ENCODE peak calls at places on chromosomes 12 and 14, in four cellular contexts. N is astrocyte of the spinal cord, R is left lung, X is fibroblast of pulmonary artery. O is an unnamed sample.

GRCh38 chr12:91722072-91722471 is 423.6 kb downstream of the BTG1 start:
- DNase-seq in N (no peak), X (no peak), R (no peak), O (no peak)

GRCh38 chr14:75399819-75400678 is 27.8 kb upstream of the JDP2 start:
- DNase-seq in N (peak; percentile 12), X (peak; percentile 56), R (peak; percentile 89), O (no peak)

GRCh38 chr12:73892181-73892580 is 645.5 kb upstream of the ATXN7L3B start:
- DNase-seq in X (peak; percentile 18), R (no peak), N (peak; percentile 48), O (no peak)

GRCh38 chr12:62221107-62221506 is 39.1 kb upstream of the USP15 start:
- DNase-seq in X (no peak), N (no peak), R (no peak), O (no peak)

GRCh38 chr12:232731-233614 is 19.0 kb upstream of the SLC6A12 start:
- DNase-seq in R (no peak), X (no peak), N (no peak), O (no peak)

GRCh38 chr12:104710940-104711725 is 247.0 kb downstream of the SLC41A2 start:
- DNase-seq in X (peak; percentile 89), R (no peak), N (peak; percentile 60), O (no peak)

GRCh38 chr12:75862692-75863471 is 168.7 kb downstream of the PHLDA1 start:
- DNase-seq in N (peak; percentile 61), R (no peak), X (peak; percentile 60), O (no peak)

GRCh38 chr14:49907186-49907585 is 14.3 kb downstream of the ARF6 start:
- DNase-seq in N (no peak), X (no peak), R (no peak), O (no peak)

GRCh38 chr12:627863-628805 is 35.1 kb downstream of the NINJ2 start:
- DNase-seq in R (no peak), X (no peak), N (no peak), O (peak; percentile 39)

GRCh38 chr14:36662258-36662542 is 540 bp downstream of the PAX9 start:
- DNase-seq in N (no peak), X (no peak), R (no peak), O (no peak)

GRCh38 chr12:75692883-75693282 is 181.5 kb upstream of the KRR1 start:
- DNase-seq in R (no peak), N (peak; percentile 63), X (peak; percentile 53), O (no peak)

DNA sequence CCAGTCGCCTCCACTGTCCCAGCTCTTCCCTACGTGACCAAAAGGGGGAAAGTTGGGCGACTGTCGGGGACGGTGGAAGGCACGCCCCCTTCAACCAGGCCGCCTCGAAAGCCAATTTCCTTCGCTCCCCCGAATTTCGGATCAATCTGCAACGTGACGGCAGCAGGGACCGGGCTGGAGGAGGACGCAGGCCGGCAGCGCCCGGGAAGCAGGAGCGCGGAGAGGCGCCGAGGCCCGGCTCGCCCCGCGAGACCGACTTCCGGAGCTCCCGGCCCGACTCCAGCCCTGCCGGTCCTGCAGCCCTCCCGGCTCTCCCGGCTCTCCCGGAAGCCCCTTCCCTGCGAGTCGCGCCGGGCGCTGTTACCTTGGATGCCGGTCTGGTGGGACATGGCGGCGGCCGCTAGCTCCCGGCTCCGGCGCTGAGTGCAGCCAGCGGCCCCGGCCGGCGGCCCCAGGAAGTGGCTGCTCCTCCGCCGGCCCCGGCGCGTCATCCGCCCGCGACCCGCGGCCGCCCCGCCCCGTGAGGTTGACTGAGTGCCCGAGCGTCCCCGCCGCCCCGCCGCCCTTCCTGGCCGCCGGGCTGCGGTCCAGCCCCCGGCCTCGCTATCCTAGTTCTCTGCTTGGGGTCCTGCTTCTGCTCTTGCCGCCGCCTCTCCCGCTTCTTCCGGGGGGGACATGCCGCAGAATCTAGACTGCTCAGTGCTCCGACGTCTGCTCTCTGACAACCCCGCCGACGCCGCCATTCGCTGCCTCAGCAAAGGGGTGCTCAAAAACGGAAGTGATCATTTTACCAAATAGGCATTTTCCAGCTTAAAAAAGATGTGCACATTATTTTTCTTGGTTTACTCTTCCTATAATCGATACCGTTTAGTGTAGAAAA is at the start of gene TWF1:
- DNase-seq in N (peak; percentile 86), R (peak; percentile 87), X (peak; percentile 70), O (peak; percentile 95)
- TF ChIP-seq CTCF in N (peak; percentile 30), R (peak; percentile 19), X (peak; percentile 34), O (peak; percentile 73)

DNA sequence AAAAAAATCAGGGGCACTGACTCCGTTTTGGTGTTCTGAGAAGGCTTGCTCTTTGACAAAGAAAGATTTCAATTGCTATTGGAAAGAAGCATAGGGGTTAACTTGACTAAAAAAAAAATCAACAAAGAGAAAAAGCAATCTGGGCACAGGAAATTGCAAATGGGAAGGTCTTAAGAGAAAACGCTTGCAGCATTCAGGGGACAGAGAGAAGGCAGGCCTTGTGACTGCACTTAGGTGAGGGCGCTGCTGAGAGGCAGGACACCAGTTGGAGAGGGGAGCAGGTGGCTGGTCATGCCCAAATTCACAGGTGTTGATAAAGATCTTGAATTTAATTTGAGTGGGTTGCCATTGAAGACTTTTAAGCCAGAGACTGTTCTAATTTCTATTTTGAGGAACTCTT is 4.2 kb downstream of the FAR2 start:
- DNase-seq in N (no peak), X (no peak), R (no peak), O (no peak)
- TF ChIP-seq CTCF in N (no peak), X (no peak), R (no peak), O (no peak)

GRCh38 chr12:58931518-58931917 is 11.2 kb upstream of the LRIG3 start:
- DNase-seq in N (no peak), R (no peak), X (no peak), O (no peak)
- TF ChIP-seq CTCF in N (peak; percentile 5), R (no peak), X (peak; percentile 3), O (peak; percentile 33)

DNA sequence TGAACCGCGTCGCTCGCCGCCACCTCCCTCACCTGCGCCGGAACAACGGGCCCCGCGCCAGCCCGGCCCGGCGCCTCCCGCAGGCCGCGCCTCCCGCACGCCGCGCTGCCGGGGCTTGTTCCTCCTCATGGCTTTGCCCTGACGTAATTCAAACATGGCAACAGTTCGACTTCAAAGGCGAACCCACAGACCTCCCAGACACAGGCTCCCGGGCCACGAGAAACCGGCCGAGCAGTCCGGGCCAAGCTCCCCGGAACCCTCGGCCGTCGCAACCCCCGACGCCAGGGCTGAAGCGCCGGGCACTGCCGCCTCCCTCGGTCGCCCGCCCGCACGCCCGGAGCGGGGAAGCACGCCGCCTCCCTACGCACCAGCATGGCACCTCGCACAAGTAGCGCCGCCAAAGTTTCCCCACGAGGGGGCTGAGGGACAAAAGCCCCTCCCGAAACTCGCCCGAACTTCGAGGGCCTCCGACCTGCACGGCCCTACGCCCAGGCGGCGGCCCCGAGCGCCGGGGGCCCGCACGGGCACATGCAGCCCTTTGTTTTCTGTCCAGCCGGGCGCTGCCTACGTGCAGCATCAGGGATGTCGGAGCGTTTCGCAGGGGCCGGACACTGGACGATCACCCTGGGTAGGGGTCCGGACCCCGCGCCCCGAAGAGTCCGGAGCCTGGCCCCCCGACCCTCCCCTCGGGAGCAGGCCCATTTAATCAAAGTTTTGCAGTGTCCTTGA is 1.7 kb downstream of the SINHCAF start:
- DNase-seq in X (peak; percentile 77), R (peak; percentile 75), N (peak; percentile 81), O (peak; percentile 92)
- TF ChIP-seq CTCF in X (no peak), R (peak; percentile 9), N (no peak), O (peak; percentile 48)

DNA sequence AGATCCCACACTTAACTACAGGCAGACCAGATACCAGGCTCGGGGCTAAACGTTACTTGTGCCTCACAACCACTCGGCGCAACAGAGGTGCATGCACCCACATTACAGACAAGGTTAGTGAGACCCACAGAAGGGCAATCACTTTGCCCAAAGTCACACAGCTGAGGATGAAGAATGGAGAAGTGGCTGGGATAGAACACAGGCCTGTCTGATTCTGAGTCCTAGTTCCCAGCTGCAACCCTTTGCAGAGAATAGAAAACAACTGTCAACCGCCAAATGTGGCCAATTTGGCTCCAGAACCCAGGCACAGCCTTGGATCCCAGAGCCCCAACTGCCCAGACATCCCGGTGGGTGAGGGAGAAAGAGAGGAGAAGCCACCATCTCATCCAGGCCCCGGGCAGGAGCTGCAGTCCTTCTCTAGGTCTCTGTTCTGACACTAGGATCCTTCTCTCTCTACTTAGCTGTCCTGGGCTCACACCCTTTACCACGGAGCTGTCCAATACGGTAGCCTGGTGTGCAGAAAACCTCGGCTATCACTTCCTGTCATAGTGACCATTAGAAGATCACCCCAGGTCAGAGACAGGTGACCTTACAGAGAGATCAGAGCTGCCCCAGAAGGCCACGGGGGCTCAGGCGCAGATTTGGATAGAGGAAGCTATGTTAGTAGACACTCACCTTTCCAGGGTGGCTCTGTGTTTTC is 59.1 kb downstream of the FAM222A start:
- DNase-seq in R (no peak), X (no peak), N (no peak), O (peak; percentile 64)
- TF ChIP-seq CTCF in R (no peak), X (no peak), N (no peak), O (no peak)

O was measured in chondrocyte.